ENCODE peak calls at places on chromosomes 3 and 15, in ten cellular contexts. O is lower lobe of right lung; A is endothelial cell; M is SJSA1; Q is GM20000; T is stimulated activated CD4-positive, alpha-beta T cell treated with anti-CD3 and anti-CD28 coated beads, Interleukin-12 subunit alpha, Interleukin-12 subunit beta, amount 100 ng/mL, for 4 hours; J is AG08395; X is fibroblast of pulmonary artery; H is activated gamma-delta T cell treated with Interleukin-2 at 50 U/mL for 16 hours; V is COR-L47. Z is an unnamed sample.

GRCh38 chr15:76994001-76994400 is 925 bp upstream of the PSTPIP1 start:
- DNase-seq in O (peak), A (no peak), M (no peak), Q (no peak), T (peak), J (no peak), X (no peak), H (peak), V (no peak), Z (no peak)

GRCh38 chr3:168162172-168162571 is 66.4 kb upstream of the GOLIM4 start:
- DNase-seq in O (no peak), A (no peak), M (no peak), Q (no peak), T (no peak), J (peak), X (peak), H (no peak), V (no peak), Z (no peak)

GRCh38 chr3:165462616-165463334 is 266.6 kb upstream of the SLITRK3 start:
- DNase-seq in O (no peak), A (no peak), M (no peak), Q (no peak), T (no peak), J (no peak), X (peak), H (no peak), V (no peak), Z (no peak)

GRCh38 chr3:9380014-9380413 is 17.2 kb downstream of the THUMPD3 start:
- DNase-seq in O (no peak), A (no peak), M (no peak), Q (no peak), T (no peak), J (no peak), X (no peak), H (no peak), V (no peak), Z (no peak)

GRCh38 chr15:81877533-81878227 is 168.1 kb downstream of the MEX3B start:
- DNase-seq in O (no peak), A (no peak), M (no peak), Q (no peak), T (no peak), J (no peak), X (no peak), H (no peak), V (peak), Z (no peak)

GRCh38 chr15:59028387-59028955 is 41.0 kb downstream of the RNF111 start:
- DNase-seq in O (no peak), A (no peak), M (no peak), Q (no peak), T (no peak), J (no peak), X (no peak), H (no peak), V (no peak), Z (no peak)

GRCh38 chr3:4988815-4989648 is 9.8 kb downstream of the BHLHE40 start:
- DNase-seq in O (no peak), A (no peak), M (no peak), Q (no peak), T (no peak), J (no peak), X (no peak), H (no peak), V (no peak), Z (no peak)

GRCh38 chr3:23713641-23714040 is 92.1 kb upstream of the UBE2E1 start:
- DNase-seq in O (no peak), A (no peak), M (no peak), Q (no peak), T (no peak), J (no peak), X (no peak), H (no peak), V (no peak), Z (no peak)

Z was measured in NAMALWA.